ENCODE peak calls at places on chromosome 9, in six cellular contexts. X is heart right ventricle; W is spleen; Q is SJCRH30; T is CD4-positive, CD25-positive, alpha-beta regulatory T cell; P is hepatocyte. S is an unnamed sample.

GRCh38 chr9:10173561-10173960 is 439.2 kb downstream of the PTPRD start:
- DNase-seq in X (no peak), W (no peak), Q (peak; percentile 51), T (no peak), P (no peak), S (no peak)

GRCh38 chr9:19456996-19457693 is 48.3 kb downstream of the ACER2 start:
- DNase-seq in X (peak; percentile 80), W (no peak), Q (peak; percentile 82), T (peak; percentile 71), P (peak; percentile 85), S (peak; percentile 71)

GRCh38 chr9:86707932-86708510 is 239.3 kb downstream of the GAS1 start:
- DNase-seq in X (no peak), W (no peak), Q (peak; percentile 68), T (no peak), P (no peak), S (no peak)

GRCh38 chr9:114112778-114113585 is 13.9 kb upstream of the KIF12 start:
- DNase-seq in X (peak; percentile 77), W (peak; percentile 72), Q (peak; percentile 41), T (no peak), P (peak; percentile 78), S (no peak)

GRCh38 chr9:72022846-72023245 is 37.6 kb downstream of the C9orf57 start:
- DNase-seq in X (no peak), W (no peak), Q (no peak), T (no peak), P (peak; percentile 57), S (no peak)

GRCh38 chr9:108184941-108185340 is 670.8 kb downstream of the ACTL7B start:
- DNase-seq in X (no peak), W (no peak), Q (no peak), T (no peak), P (peak; percentile 73), S (no peak)

GRCh38 chr9:92141144-92142129 is 26.2 kb upstream of the SPTLC1 start:
- DNase-seq in X (no peak), W (no peak), Q (no peak), T (no peak), P (peak; percentile 80), S (no peak)

GRCh38 chr9:105299190-105299854 is 54.9 kb downstream of the SLC44A1 start:
- DNase-seq in X (no peak), W (no peak), Q (no peak), T (peak; percentile 28), P (peak; percentile 60), S (no peak)

GRCh38 chr9:1721219-1721618 is 293.9 kb upstream of the SMARCA2 start:
- DNase-seq in X (no peak), W (no peak), Q (no peak), T (no peak), P (no peak), S (no peak)

GRCh38 chr9:137275937-137276756 is 1.4 kb upstream of the TOR4A start:
- DNase-seq in X (peak; percentile 5), W (peak; percentile 77), Q (no peak), T (no peak), P (peak; percentile 3), S (no peak)

GRCh38 chr9:89482950-89483349 is 15.0 kb downstream of the SEMA4D start:
- DNase-seq in X (no peak), W (no peak), Q (no peak), T (no peak), P (no peak), S (no peak)

GRCh38 chr9:136880651-136881050 is 5.7 kb upstream of the TRAF2 start:
- DNase-seq in X (no peak), W (peak; percentile 64), Q (no peak), T (no peak), P (no peak), S (no peak)

GRCh38 chr9:126514037-126514821 is 99.5 kb upstream of the LMX1B start:
- DNase-seq in X (peak; percentile 54), W (peak; percentile 94), Q (peak; percentile 50), T (peak; percentile 34), P (peak; percentile 78), S (no peak)
- H3K4me3 ChIP-seq in X (peak overlapping the region; percentile 12), W (peak overlapping the region; percentile 18), Q (no peak overlapping the region), T (no peak overlapping the region), P (no peak overlapping the region), S (no peak overlapping the region)

GRCh38 chr9:135647897-135648296 is 8.6 kb upstream of the GLT6D1 start:
- DNase-seq in X (no peak), W (no peak), Q (no peak), T (no peak), P (peak; percentile 54), S (no peak)
- H3K4me3 ChIP-seq in X (no peak overlapping the region), W (no peak overlapping the region), Q (no peak overlapping the region), T (no peak overlapping the region), P (peak overlapping the region; percentile 11), S (no peak overlapping the region)

GRCh38 chr9:18017136-18017535 is 438.3 kb downstream of the SH3GL2 start:
- DNase-seq in X (no peak), W (no peak), Q (no peak), T (no peak), P (no peak), S (no peak)

GRCh38 chr9:18018241-18018640 is 439.4 kb downstream of the SH3GL2 start:
- DNase-seq in X (no peak), W (no peak), Q (no peak), T (no peak), P (no peak), S (no peak)

GRCh38 chr9:18010492-18010891 is 431.6 kb downstream of the SH3GL2 start:
- DNase-seq in X (no peak), W (no peak), Q (no peak), T (no peak), P (no peak), S (no peak)

GRCh38 chr9:18012170-18012569 is 433.3 kb downstream of the SH3GL2 start:
- DNase-seq in X (no peak), W (no peak), Q (no peak), T (no peak), P (no peak), S (no peak)

DNA sequence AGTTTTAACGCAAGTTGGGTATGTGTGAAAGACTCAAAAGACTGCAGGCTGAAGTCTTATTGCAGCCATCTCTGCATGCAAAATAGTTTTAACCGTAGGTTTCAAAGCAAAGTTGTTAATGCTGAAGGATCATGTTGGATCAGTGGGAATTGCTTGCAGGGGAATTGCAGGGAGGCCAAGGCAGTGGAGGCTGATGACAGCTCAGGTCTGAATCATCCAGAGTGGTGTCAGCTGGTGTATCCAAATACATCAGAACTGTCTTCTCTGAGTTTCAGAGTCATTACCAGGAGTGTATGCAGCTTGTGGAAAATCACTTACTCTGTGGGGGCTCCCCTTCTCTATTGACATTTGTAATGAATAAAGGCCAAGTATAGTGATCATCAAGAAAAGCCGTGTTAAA is 435.7 kb downstream of the SH3GL2 start:
- DNase-seq in X (no peak), W (no peak), Q (no peak), T (no peak), P (peak; percentile 19), S (no peak)
- H3K4me3 ChIP-seq in X (no peak overlapping the region), W (no peak overlapping the region), Q (no peak overlapping the region), T (no peak overlapping the region), P (no peak overlapping the region), S (no peak overlapping the region)

GRCh38 chr9:18294229-18294628 is 179.7 kb upstream of the ADAMTSL1 start:
- DNase-seq in X (no peak), W (no peak), Q (no peak), T (no peak), P (no peak), S (no peak)

GRCh38 chr9:18299449-18299848 is 174.5 kb upstream of the ADAMTSL1 start:
- DNase-seq in X (no peak), W (no peak), Q (no peak), T (no peak), P (no peak), S (no peak)

GRCh38 chr9:18296702-18297531 is 177.0 kb upstream of the ADAMTSL1 start:
- DNase-seq in X (no peak), W (no peak), Q (peak; percentile 22), T (no peak), P (no peak), S (no peak)

DNA sequence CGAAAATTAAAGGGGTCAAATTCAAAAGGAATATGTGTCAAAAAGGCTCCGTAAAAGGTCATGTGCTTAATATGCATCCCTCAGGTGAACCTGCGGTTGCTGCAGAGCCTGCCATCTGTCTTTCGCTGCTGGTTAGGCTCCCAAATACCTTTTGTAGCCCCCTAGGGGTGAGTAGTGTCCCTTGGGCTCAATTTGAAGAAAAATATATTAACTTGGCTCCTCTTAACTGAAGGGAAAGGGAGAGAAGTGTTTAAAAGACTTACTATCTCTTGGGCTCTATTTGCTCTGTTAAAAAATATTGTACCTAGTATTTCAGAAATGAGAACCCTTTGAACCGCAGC is 176.5 kb upstream of the ADAMTSL1 start:
- DNase-seq in X (no peak), W (no peak), Q (no peak), T (no peak), P (no peak), S (peak; percentile 32)
- H3K4me3 ChIP-seq in X (no peak overlapping the region), W (no peak overlapping the region), Q (no peak overlapping the region), T (no peak overlapping the region), P (no peak overlapping the region), S (no peak overlapping the region)